ENCODE peak calls at places on chromosomes 4 and X, in eight cellular contexts. One of them, this sample, is unnamed.
A peak's percentile ranks its signal among the peaks of the same experiment; 100 is the strongest.

GRCh38 chr4:138182838-138183426 is 59.2 kb downstream of the SLC7A11 start:
- DNase-seq in IMR-90: peak; percentile 72
- DNase-seq in uterus: no peak
- DNase-seq in pancreas: no peak
- DNase-seq in left lung: no peak
- DNase-seq in neuronal stem cell: peak; percentile 37
- DNase-seq in naive thymus-derived CD4-positive, alpha-beta T cell: no peak
- DNase-seq in caudate nucleus: no peak
- DNase-seq in this sample: no peak

GRCh38 chrX:74421181-74422028 is at the start of gene SLC16A2:
- DNase-seq in IMR-90: peak; percentile 79
- DNase-seq in uterus: peak; percentile 83
- DNase-seq in pancreas: peak; percentile 76
- DNase-seq in left lung: peak; percentile 80
- DNase-seq in neuronal stem cell: peak; percentile 62
- DNase-seq in naive thymus-derived CD4-positive, alpha-beta T cell: peak; percentile 16
- DNase-seq in caudate nucleus: peak; percentile 66
- DNase-seq in this sample: no peak

GRCh38 chr4:24973471-24974251 is 57.1 kb downstream of the LGI2 start:
- DNase-seq in IMR-90: peak; percentile 14
- DNase-seq in uterus: no peak
- DNase-seq in pancreas: no peak
- DNase-seq in left lung: peak; percentile 93
- DNase-seq in neuronal stem cell: no peak
- DNase-seq in naive thymus-derived CD4-positive, alpha-beta T cell: no peak
- DNase-seq in caudate nucleus: peak; percentile 6
- DNase-seq in this sample: no peak

GRCh38 chrX:107672955-107673378 is 44.7 kb downstream of the PRPS1 start:
- DNase-seq in IMR-90: peak; percentile 56
- DNase-seq in uterus: peak; percentile 90
- DNase-seq in pancreas: peak; percentile 50
- DNase-seq in left lung: peak; percentile 83
- DNase-seq in neuronal stem cell: no peak
- DNase-seq in naive thymus-derived CD4-positive, alpha-beta T cell: peak; percentile 81
- DNase-seq in caudate nucleus: peak; percentile 14
- DNase-seq in this sample: no peak

GRCh38 chrX:131704136-131704695 is 160.3 kb downstream of the OR13H1 start:
- DNase-seq in IMR-90: peak; percentile 85
- DNase-seq in uterus: peak; percentile 94
- DNase-seq in pancreas: no peak
- DNase-seq in left lung: no peak
- DNase-seq in neuronal stem cell: no peak
- DNase-seq in naive thymus-derived CD4-positive, alpha-beta T cell: no peak
- DNase-seq in caudate nucleus: peak; percentile 80
- DNase-seq in this sample: no peak

GRCh38 chr4:104942990-104943758 is 203.5 kb upstream of the TET2 start:
- DNase-seq in IMR-90: no peak
- DNase-seq in uterus: no peak
- DNase-seq in pancreas: no peak
- DNase-seq in left lung: no peak
- DNase-seq in neuronal stem cell: no peak
- DNase-seq in naive thymus-derived CD4-positive, alpha-beta T cell: no peak
- DNase-seq in caudate nucleus: no peak
- DNase-seq in this sample: no peak

GRCh38 chr4:132737344-132737743 is 411.8 kb upstream of the PCDH10 start:
- DNase-seq in IMR-90: no peak
- DNase-seq in uterus: no peak
- DNase-seq in pancreas: no peak
- DNase-seq in left lung: peak; percentile 24
- DNase-seq in neuronal stem cell: peak; percentile 4
- DNase-seq in naive thymus-derived CD4-positive, alpha-beta T cell: no peak
- DNase-seq in caudate nucleus: no peak
- DNase-seq in this sample: peak; percentile 18

GRCh38 chr4:77172336-77172735 is 15.3 kb downstream of the CCNG2 start:
- DNase-seq in IMR-90: peak; percentile 95
- DNase-seq in uterus: no peak
- DNase-seq in pancreas: no peak
- DNase-seq in left lung: no peak
- DNase-seq in neuronal stem cell: no peak
- DNase-seq in naive thymus-derived CD4-positive, alpha-beta T cell: no peak
- DNase-seq in caudate nucleus: no peak
- DNase-seq in this sample: no peak

GRCh38 chr4:101833455-101833854 is 42.9 kb downstream of the BANK1 start:
- DNase-seq in IMR-90: no peak
- DNase-seq in uterus: no peak
- DNase-seq in pancreas: no peak
- DNase-seq in left lung: no peak
- DNase-seq in neuronal stem cell: no peak
- DNase-seq in naive thymus-derived CD4-positive, alpha-beta T cell: no peak
- DNase-seq in caudate nucleus: no peak
- DNase-seq in this sample: no peak

GRCh38 chr4:102324725-102325124 is 20.6 kb downstream of the SLC39A8 start:
- DNase-seq in IMR-90: no peak
- DNase-seq in uterus: no peak
- DNase-seq in pancreas: no peak
- DNase-seq in left lung: no peak
- DNase-seq in neuronal stem cell: no peak
- DNase-seq in naive thymus-derived CD4-positive, alpha-beta T cell: no peak
- DNase-seq in caudate nucleus: no peak
- DNase-seq in this sample: no peak

GRCh38 chr4:155079866-155080265 is 128.6 kb upstream of the NPY2R start:
- DNase-seq in IMR-90: no peak
- DNase-seq in uterus: no peak
- DNase-seq in pancreas: no peak
- DNase-seq in left lung: no peak
- DNase-seq in neuronal stem cell: no peak
- DNase-seq in naive thymus-derived CD4-positive, alpha-beta T cell: no peak
- DNase-seq in caudate nucleus: no peak
- DNase-seq in this sample: no peak

GRCh38 chr4:36280555-36280954 is 861 bp upstream of the DTHD1 start:
- DNase-seq in IMR-90: no peak
- DNase-seq in uterus: no peak
- DNase-seq in pancreas: no peak
- DNase-seq in left lung: no peak
- DNase-seq in neuronal stem cell: peak; percentile 15
- DNase-seq in naive thymus-derived CD4-positive, alpha-beta T cell: no peak
- DNase-seq in caudate nucleus: peak; percentile 22
- DNase-seq in this sample: no peak

GRCh38 chr4:19684079-19684478 is 567.6 kb upstream of the SLIT2 start:
- DNase-seq in IMR-90: no peak
- DNase-seq in uterus: no peak
- DNase-seq in pancreas: no peak
- DNase-seq in left lung: no peak
- DNase-seq in neuronal stem cell: no peak
- DNase-seq in naive thymus-derived CD4-positive, alpha-beta T cell: no peak
- DNase-seq in caudate nucleus: no peak
- DNase-seq in this sample: no peak

GRCh38 chrX:9183481-9183880 is 149.6 kb upstream of the FAM9B start:
- DNase-seq in IMR-90: no peak
- DNase-seq in uterus: no peak
- DNase-seq in pancreas: no peak
- DNase-seq in left lung: no peak
- DNase-seq in neuronal stem cell: no peak
- DNase-seq in naive thymus-derived CD4-positive, alpha-beta T cell: no peak
- DNase-seq in caudate nucleus: no peak
- DNase-seq in this sample: no peak

GRCh38 chrX:133185938-133186337 is 32.2 kb downstream of the TFDP3 start:
- DNase-seq in IMR-90: no peak
- DNase-seq in uterus: no peak
- DNase-seq in pancreas: peak; percentile 26
- DNase-seq in left lung: no peak
- DNase-seq in neuronal stem cell: no peak
- DNase-seq in naive thymus-derived CD4-positive, alpha-beta T cell: no peak
- DNase-seq in caudate nucleus: no peak
- DNase-seq in this sample: no peak

GRCh38 chr4:147019061-147019460 is 73.4 kb upstream of the TTC29 start:
- DNase-seq in IMR-90: peak; percentile 56
- DNase-seq in uterus: peak; percentile 56
- DNase-seq in pancreas: peak; percentile 6
- DNase-seq in left lung: no peak
- DNase-seq in neuronal stem cell: peak; percentile 32
- DNase-seq in naive thymus-derived CD4-positive, alpha-beta T cell: peak; percentile 40
- DNase-seq in caudate nucleus: peak; percentile 9
- DNase-seq in this sample: no peak

GRCh38 chrX:100819534-100819836 is 706 bp upstream of the CSTF2 start:
- DNase-seq in IMR-90: no peak
- DNase-seq in uterus: peak; percentile 15
- DNase-seq in pancreas: no peak
- DNase-seq in left lung: no peak
- DNase-seq in neuronal stem cell: no peak
- DNase-seq in naive thymus-derived CD4-positive, alpha-beta T cell: no peak
- DNase-seq in caudate nucleus: no peak
- DNase-seq in this sample: no peak

GRCh38 chr4:55973650-55974049 is 24.9 kb downstream of the CEP135 start:
- DNase-seq in IMR-90: no peak
- DNase-seq in uterus: no peak
- DNase-seq in pancreas: no peak
- DNase-seq in left lung: no peak
- DNase-seq in neuronal stem cell: no peak
- DNase-seq in naive thymus-derived CD4-positive, alpha-beta T cell: no peak
- DNase-seq in caudate nucleus: no peak
- DNase-seq in this sample: peak; percentile 33

DNA sequence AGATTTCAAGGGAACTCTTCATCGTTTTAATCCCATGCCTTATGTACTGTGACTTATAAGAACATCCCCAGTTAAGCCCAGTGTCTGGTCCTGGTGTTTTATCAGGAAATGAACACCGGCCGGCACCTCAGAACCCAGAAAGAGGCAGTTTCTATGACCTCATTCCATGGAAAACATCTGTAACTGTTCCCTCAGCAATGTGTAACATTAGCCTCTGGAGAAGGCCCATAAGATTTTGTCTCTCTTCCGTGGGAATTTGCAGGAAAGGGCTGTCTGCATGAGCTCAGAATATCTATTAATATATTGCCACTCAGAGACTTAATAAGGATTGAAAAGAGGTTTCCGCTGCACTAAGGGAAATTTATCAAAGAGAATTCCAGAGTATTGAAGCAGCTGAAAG is 3.1 kb upstream of the TCEANC start:
- DNase-seq in IMR-90: peak; percentile 73
- DNase-seq in uterus: no peak
- DNase-seq in pancreas: no peak
- DNase-seq in left lung: no peak
- DNase-seq in neuronal stem cell: no peak
- DNase-seq in naive thymus-derived CD4-positive, alpha-beta T cell: no peak
- DNase-seq in caudate nucleus: no peak
- DNase-seq in this sample: no peak
- H3K27ac ChIP-seq in IMR-90: no peak overlapping the region
- H3K27ac ChIP-seq in uterus: peak overlapping the region; percentile 2
- H3K27ac ChIP-seq in pancreas: no peak overlapping the region
- H3K27ac ChIP-seq in left lung: no peak overlapping the region
- H3K27ac ChIP-seq in neuronal stem cell: no peak overlapping the region
- H3K27ac ChIP-seq in naive thymus-derived CD4-positive, alpha-beta T cell: no peak overlapping the region
- H3K27ac ChIP-seq in caudate nucleus: no peak overlapping the region
- H3K27ac ChIP-seq in this sample: no peak overlapping the region

DNA sequence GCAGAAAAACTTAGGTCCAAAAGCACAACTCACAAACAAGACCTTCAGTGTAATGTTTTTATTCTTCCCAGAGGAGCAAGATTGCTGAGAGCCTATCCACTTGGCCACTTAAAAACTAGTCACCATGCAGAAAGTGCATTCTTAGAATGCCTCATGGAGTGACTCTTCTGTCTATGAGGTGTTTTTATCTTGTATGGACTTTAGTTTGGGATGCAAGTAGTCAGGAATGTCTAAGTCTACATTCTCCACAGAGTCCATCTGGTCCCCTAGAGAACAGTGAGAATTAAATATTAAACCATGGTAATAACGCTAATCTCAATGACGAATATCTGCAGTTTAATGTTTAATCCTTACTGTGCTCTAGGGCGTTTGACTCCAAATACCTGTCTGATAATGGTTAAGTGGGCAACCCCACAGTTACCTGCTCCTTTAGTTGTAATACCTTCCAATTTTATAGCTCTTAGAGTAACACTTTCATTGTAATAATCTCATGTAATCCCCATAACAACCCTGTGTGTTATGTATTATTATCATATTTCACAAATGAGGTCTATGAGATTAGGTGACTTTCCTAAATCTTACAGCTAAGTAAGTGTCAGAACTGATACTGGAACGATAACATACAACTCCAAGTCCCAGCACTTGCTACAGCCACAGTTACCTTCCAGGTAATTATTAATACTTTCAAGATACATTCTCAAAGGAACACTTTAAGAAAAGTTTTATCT is 235.6 kb upstream of the JADE1 start:
- DNase-seq in IMR-90: peak; percentile 91
- DNase-seq in uterus: no peak
- DNase-seq in pancreas: no peak
- DNase-seq in left lung: no peak
- DNase-seq in neuronal stem cell: no peak
- DNase-seq in naive thymus-derived CD4-positive, alpha-beta T cell: no peak
- DNase-seq in caudate nucleus: no peak
- DNase-seq in this sample: no peak
- H3K27ac ChIP-seq in IMR-90: peak overlapping the region; percentile 24
- H3K27ac ChIP-seq in uterus: no peak overlapping the region
- H3K27ac ChIP-seq in pancreas: peak overlapping the region; percentile 65
- H3K27ac ChIP-seq in left lung: peak overlapping the region; percentile 7
- H3K27ac ChIP-seq in neuronal stem cell: no peak overlapping the region
- H3K27ac ChIP-seq in naive thymus-derived CD4-positive, alpha-beta T cell: no peak overlapping the region
- H3K27ac ChIP-seq in caudate nucleus: no peak overlapping the region
- H3K27ac ChIP-seq in this sample: no peak overlapping the region

GRCh38 chrX:118116308-118117068 is at the start of gene KLHL13:
- DNase-seq in IMR-90: peak; percentile 18
- DNase-seq in uterus: peak; percentile 54
- DNase-seq in pancreas: peak; percentile 36
- DNase-seq in left lung: peak; percentile 61
- DNase-seq in neuronal stem cell: peak; percentile 33
- DNase-seq in naive thymus-derived CD4-positive, alpha-beta T cell: peak; percentile 1
- DNase-seq in caudate nucleus: peak; percentile 14
- DNase-seq in this sample: no peak

GRCh38 chrX:118115948-118116307 is 682 bp downstream of the KLHL13 start:
- DNase-seq in IMR-90: no peak
- DNase-seq in uterus: no peak
- DNase-seq in pancreas: no peak
- DNase-seq in left lung: no peak
- DNase-seq in neuronal stem cell: no peak
- DNase-seq in naive thymus-derived CD4-positive, alpha-beta T cell: no peak
- DNase-seq in caudate nucleus: peak; percentile 2
- DNase-seq in this sample: no peak

GRCh38 chrX:118117069-118117405 is 427 bp upstream of the KLHL13 start:
- DNase-seq in IMR-90: no peak
- DNase-seq in uterus: no peak
- DNase-seq in pancreas: no peak
- DNase-seq in left lung: no peak
- DNase-seq in neuronal stem cell: no peak
- DNase-seq in naive thymus-derived CD4-positive, alpha-beta T cell: peak; percentile 1
- DNase-seq in caudate nucleus: no peak
- DNase-seq in this sample: no peak
- H3K27ac ChIP-seq in IMR-90: peak overlapping the region; percentile 83
- H3K27ac ChIP-seq in uterus: peak overlapping the region; percentile 89
- H3K27ac ChIP-seq in pancreas: no peak overlapping the region
- H3K27ac ChIP-seq in left lung: no peak overlapping the region
- H3K27ac ChIP-seq in neuronal stem cell: no peak overlapping the region
- H3K27ac ChIP-seq in naive thymus-derived CD4-positive, alpha-beta T cell: no peak overlapping the region
- H3K27ac ChIP-seq in caudate nucleus: peak overlapping the region; percentile 22
- H3K27ac ChIP-seq in this sample: no peak overlapping the region

DNA sequence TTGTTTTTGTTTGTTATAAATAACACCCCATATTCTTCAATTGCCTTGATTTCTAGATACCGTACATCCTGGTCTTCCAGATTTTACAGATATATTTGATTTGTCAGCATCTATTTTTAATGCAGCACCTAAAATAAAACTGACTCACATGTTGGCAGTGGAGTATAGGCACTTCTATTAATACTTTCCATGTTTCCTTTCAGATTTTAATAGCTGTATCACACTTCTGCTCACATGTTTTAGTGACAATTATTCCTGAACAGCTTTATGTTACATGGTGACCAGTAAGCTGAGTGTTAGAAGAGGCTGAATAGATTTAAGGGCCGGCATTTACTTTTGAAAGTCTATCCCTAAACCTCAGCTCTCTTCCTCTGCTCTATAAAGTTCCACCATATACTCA is 46.1 kb downstream of the C4orf46 start:
- DNase-seq in IMR-90: no peak
- DNase-seq in uterus: no peak
- DNase-seq in pancreas: no peak
- DNase-seq in left lung: no peak
- DNase-seq in neuronal stem cell: no peak
- DNase-seq in naive thymus-derived CD4-positive, alpha-beta T cell: no peak
- DNase-seq in caudate nucleus: no peak
- DNase-seq in this sample: no peak
- H3K27ac ChIP-seq in IMR-90: no peak overlapping the region
- H3K27ac ChIP-seq in uterus: no peak overlapping the region
- H3K27ac ChIP-seq in pancreas: no peak overlapping the region
- H3K27ac ChIP-seq in left lung: no peak overlapping the region
- H3K27ac ChIP-seq in neuronal stem cell: no peak overlapping the region
- H3K27ac ChIP-seq in naive thymus-derived CD4-positive, alpha-beta T cell: no peak overlapping the region
- H3K27ac ChIP-seq in caudate nucleus: no peak overlapping the region
- H3K27ac ChIP-seq in this sample: no peak overlapping the region

This sample was measured in iPS DF 6.9.